ENCODE peak calls at places on chromosome 5, in six cellular contexts. One of them, this sample, is unnamed.

GRCh38 chr5:107401470-107402085 is 269.2 kb downstream of the EFNA5 start:
- DNase-seq in GM23248: no peak
- DNase-seq in SK-N-SH: no peak
- DNase-seq in PC-3: no peak
- DNase-seq in HCT116: no peak
- DNase-seq in Karpas-422: no peak
- DNase-seq in this sample: no peak

GRCh38 chr5:152942633-152943336 is 537.7 kb upstream of the NMUR2 start:
- DNase-seq in GM23248: no peak
- DNase-seq in SK-N-SH: no peak
- DNase-seq in PC-3: no peak
- DNase-seq in HCT116: no peak
- DNase-seq in Karpas-422: no peak
- DNase-seq in this sample: no peak

GRCh38 chr5:171712616-171713015 is 73.0 kb upstream of the SMIM23 start:
- DNase-seq in GM23248: no peak
- DNase-seq in SK-N-SH: no peak
- DNase-seq in PC-3: no peak
- DNase-seq in HCT116: no peak
- DNase-seq in Karpas-422: no peak
- DNase-seq in this sample: no peak

GRCh38 chr5:9845185-9845584 is 215.0 kb upstream of the TAS2R1 start:
- DNase-seq in GM23248: no peak
- DNase-seq in SK-N-SH: no peak
- DNase-seq in PC-3: no peak
- DNase-seq in HCT116: no peak
- DNase-seq in Karpas-422: no peak
- DNase-seq in this sample: no peak

GRCh38 chr5:143355710-143356109 is 47.8 kb downstream of the NR3C1 start:
- DNase-seq in GM23248: peak; percentile 95
- DNase-seq in SK-N-SH: peak; percentile 50
- DNase-seq in PC-3: peak; percentile 87
- DNase-seq in HCT116: peak; percentile 84
- DNase-seq in Karpas-422: no peak
- DNase-seq in this sample: no peak

GRCh38 chr5:55715519-55716078 is 3.5 kb upstream of the SLC38A9 start:
- DNase-seq in GM23248: no peak
- DNase-seq in SK-N-SH: no peak
- DNase-seq in PC-3: no peak
- DNase-seq in HCT116: no peak
- DNase-seq in Karpas-422: no peak
- DNase-seq in this sample: no peak

GRCh38 chr5:28850320-28850921 is 1812.0 kb upstream of the CDH9 start:
- DNase-seq in GM23248: no peak
- DNase-seq in SK-N-SH: no peak
- DNase-seq in PC-3: no peak
- DNase-seq in HCT116: no peak
- DNase-seq in Karpas-422: no peak
- DNase-seq in this sample: no peak

GRCh38 chr5:147568710-147569109 is 58.8 kb upstream of the DPYSL3 start:
- DNase-seq in GM23248: no peak
- DNase-seq in SK-N-SH: no peak
- DNase-seq in PC-3: no peak
- DNase-seq in HCT116: no peak
- DNase-seq in Karpas-422: no peak
- DNase-seq in this sample: no peak

GRCh38 chr5:170333161-170333909 is 35.8 kb upstream of the LCP2 start:
- DNase-seq in GM23248: peak; percentile 35
- DNase-seq in SK-N-SH: no peak
- DNase-seq in PC-3: no peak
- DNase-seq in HCT116: no peak
- DNase-seq in Karpas-422: no peak
- DNase-seq in this sample: peak; percentile 84

GRCh38 chr5:124527220-124527991 is 219.0 kb downstream of the ZNF608 start:
- DNase-seq in GM23248: peak; percentile 37
- DNase-seq in SK-N-SH: no peak
- DNase-seq in PC-3: peak; percentile 64
- DNase-seq in HCT116: no peak
- DNase-seq in Karpas-422: no peak
- DNase-seq in this sample: no peak

GRCh38 chr5:75952963-75953362 is 130.2 kb upstream of the SV2C start:
- DNase-seq in GM23248: no peak
- DNase-seq in SK-N-SH: no peak
- DNase-seq in PC-3: no peak
- DNase-seq in HCT116: no peak
- DNase-seq in Karpas-422: no peak
- DNase-seq in this sample: no peak

GRCh38 chr5:89071941-89072331 is 189.0 kb upstream of the MEF2C start:
- DNase-seq in GM23248: no peak
- DNase-seq in SK-N-SH: no peak
- DNase-seq in PC-3: no peak
- DNase-seq in HCT116: no peak
- DNase-seq in Karpas-422: no peak
- DNase-seq in this sample: peak; percentile 57
- H3K9ac ChIP-seq in GM23248: no peak overlapping the region
- H3K9ac ChIP-seq in SK-N-SH: no peak overlapping the region
- H3K9ac ChIP-seq in PC-3: no peak overlapping the region
- H3K9ac ChIP-seq in HCT116: no peak overlapping the region
- H3K9ac ChIP-seq in Karpas-422: no peak overlapping the region
- H3K9ac ChIP-seq in this sample: peak overlapping the region; percentile 73

DNA sequence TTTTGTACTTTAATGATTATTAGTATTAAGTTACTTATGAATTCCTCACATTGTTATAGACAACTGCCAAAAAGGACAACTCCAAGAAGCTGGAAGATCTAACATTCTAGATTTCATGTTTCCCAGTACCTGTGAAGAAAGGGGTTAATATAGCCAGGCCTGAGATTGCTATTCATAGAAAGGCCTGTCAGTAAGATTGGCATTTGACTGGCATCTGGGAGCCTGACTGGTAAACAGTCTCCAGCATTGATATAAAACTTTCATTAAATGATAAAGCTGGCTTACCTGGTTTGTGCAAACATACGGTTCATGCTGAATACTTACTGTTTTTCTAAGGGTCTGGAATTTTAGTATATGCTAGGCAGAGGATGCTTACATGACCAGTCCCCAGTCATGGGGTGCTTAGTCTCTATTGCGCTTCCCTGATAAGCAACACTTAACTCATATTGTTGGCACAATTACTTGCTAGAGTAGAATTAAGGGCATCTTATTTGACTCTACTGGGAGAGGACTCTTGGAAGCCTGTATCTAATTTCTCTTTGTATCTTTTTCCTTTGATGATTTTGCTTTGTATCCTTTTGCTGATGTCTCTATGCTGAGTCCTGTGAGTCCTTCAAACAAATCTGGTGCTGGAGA is 340.4 kb upstream of the SEMA6A start:
- DNase-seq in GM23248: no peak
- DNase-seq in SK-N-SH: no peak
- DNase-seq in PC-3: no peak
- DNase-seq in HCT116: no peak
- DNase-seq in Karpas-422: no peak
- DNase-seq in this sample: no peak
- H3K9me2 ChIP-seq in GM23248: no peaks in the 10 kb centered on the region
- H3K9me2 ChIP-seq in SK-N-SH: no peaks in the 10 kb centered on the region
- H3K9me2 ChIP-seq in PC-3: no peaks in the 10 kb centered on the region
- H3K9me2 ChIP-seq in HCT116: no peaks in the 10 kb centered on the region
- H3K9me2 ChIP-seq in Karpas-422: no peaks in the 10 kb centered on the region
- H3K9me2 ChIP-seq in this sample: no peaks in the 10 kb centered on the region

DNA sequence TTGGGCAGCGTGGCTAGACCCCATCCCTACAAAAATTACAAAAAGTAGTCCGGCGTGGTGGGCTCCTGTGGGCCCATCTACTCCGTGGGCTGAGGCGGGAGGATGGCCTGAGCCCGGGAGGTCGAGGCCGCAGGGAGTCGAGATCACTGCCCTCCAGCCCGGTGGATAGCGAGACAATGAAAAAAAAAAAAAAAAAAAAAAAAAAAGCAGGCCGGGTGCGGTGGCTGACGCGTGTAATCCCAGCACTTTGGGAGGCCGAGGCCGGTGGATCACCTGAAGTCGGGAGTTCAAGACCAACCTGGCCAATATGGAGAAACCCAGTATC is 110.5 kb upstream of the LPCAT1 start:
- DNase-seq in GM23248: no peak
- DNase-seq in SK-N-SH: peak; percentile 57
- DNase-seq in PC-3: no peak
- DNase-seq in HCT116: no peak
- DNase-seq in Karpas-422: no peak
- DNase-seq in this sample: no peak
- H3K9ac ChIP-seq in GM23248: peak overlapping the region; percentile 82
- H3K9ac ChIP-seq in SK-N-SH: peak overlapping the region; percentile 68
- H3K9ac ChIP-seq in PC-3: peak overlapping the region; percentile 83
- H3K9ac ChIP-seq in HCT116: peak overlapping the region; percentile 73
- H3K9ac ChIP-seq in Karpas-422: peak overlapping the region; percentile 95
- H3K9ac ChIP-seq in this sample: peak overlapping the region; percentile 69

DNA sequence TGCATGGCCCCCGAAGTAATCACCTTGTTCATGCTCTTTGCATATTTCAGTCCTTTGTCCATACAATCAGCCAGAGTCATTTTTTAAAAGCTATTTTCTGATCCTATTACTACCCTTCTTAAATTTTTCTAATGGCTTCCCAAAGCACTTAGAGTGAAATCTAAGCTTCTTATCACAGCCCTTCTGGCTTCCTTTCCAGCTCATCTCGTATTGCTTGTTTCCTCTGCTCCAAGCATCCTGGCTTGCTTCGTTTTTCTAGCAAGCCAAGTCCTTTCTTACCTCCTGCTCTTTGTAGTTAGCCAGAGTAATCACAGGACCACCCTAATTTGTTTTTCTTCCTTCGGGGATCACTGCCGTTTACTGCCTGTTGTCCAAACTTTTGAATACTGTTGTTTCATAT is 453.3 kb downstream of the KIF4B start:
- DNase-seq in GM23248: no peak
- DNase-seq in SK-N-SH: no peak
- DNase-seq in PC-3: no peak
- DNase-seq in HCT116: no peak
- DNase-seq in Karpas-422: no peak
- DNase-seq in this sample: no peak
- H3K9me2 ChIP-seq in GM23248: no peaks in the 10 kb centered on the region
- H3K9me2 ChIP-seq in SK-N-SH: no peaks in the 10 kb centered on the region
- H3K9me2 ChIP-seq in PC-3: no peaks in the 10 kb centered on the region
- H3K9me2 ChIP-seq in HCT116: no peaks in the 10 kb centered on the region
- H3K9me2 ChIP-seq in Karpas-422: peaks cover 3% of the 10 kb centered on the region
- H3K9me2 ChIP-seq in this sample: no peaks in the 10 kb centered on the region

This sample was measured in MM.1S.